ENCODE peak calls at places on chromosomes 6 and 20, in four cellular contexts. One of them, this sample, is unnamed.

GRCh38 chr6:29748391-29749352 is 25.4 kb downstream of the HLA-F start:
- DNase-seq in K562: peak
- DNase-seq in GM12878: no peak
- DNase-seq in HL-60: peak
- DNase-seq in this sample: peak

GRCh38 chr6:36121752-36122494 is 8.4 kb upstream of the MAPK13 start:
- DNase-seq in HL-60: no peak
- DNase-seq in K562: peak
- DNase-seq in GM12878: no peak
- DNase-seq in this sample: no peak

GRCh38 chr20:51116765-51117686 is 94.1 kb upstream of the KCNG1 start:
- DNase-seq in K562: no peak
- DNase-seq in GM12878: no peak
- DNase-seq in HL-60: no peak
- DNase-seq in this sample: no peak

GRCh38 chr6:134391221-134391620 is 73.3 kb upstream of the SGK1 start:
- DNase-seq in K562: no peak
- DNase-seq in HL-60: no peak
- DNase-seq in GM12878: no peak
- DNase-seq in this sample: no peak

GRCh38 chr6:131013495-131013894 is 49.5 kb downstream of the EPB41L2 start:
- DNase-seq in GM12878: no peak
- DNase-seq in HL-60: no peak
- DNase-seq in K562: no peak
- DNase-seq in this sample: no peak

GRCh38 chr6:46367365-46367764 is 123.9 kb downstream of the RCAN2 start:
- DNase-seq in GM12878: no peak
- DNase-seq in K562: no peak
- DNase-seq in HL-60: no peak
- DNase-seq in this sample: no peak

GRCh38 chr6:134813146-134813545 is 136.8 kb downstream of the ALDH8A1 start:
- DNase-seq in GM12878: no peak
- DNase-seq in K562: no peak
- DNase-seq in HL-60: no peak
- DNase-seq in this sample: no peak

GRCh38 chr6:152596706-152597105 is 40.5 kb downstream of the SYNE1 start:
- DNase-seq in HL-60: no peak
- DNase-seq in GM12878: no peak
- DNase-seq in K562: no peak
- DNase-seq in this sample: no peak

GRCh38 chr6:107064579-107065065 is 36.6 kb downstream of the MTRES1 start:
- DNase-seq in HL-60: peak
- DNase-seq in K562: peak
- DNase-seq in GM12878: no peak
- DNase-seq in this sample: no peak

GRCh38 chr6:151661928-151662327 is 145.6 kb upstream of the ESR1 start:
- DNase-seq in K562: peak
- DNase-seq in GM12878: no peak
- DNase-seq in HL-60: no peak
- DNase-seq in this sample: no peak

GRCh38 chr6:41159415-41160082 is 3.4 kb downstream of the TREM2 start:
- DNase-seq in GM12878: no peak
- DNase-seq in HL-60: no peak
- DNase-seq in K562: no peak
- DNase-seq in this sample: no peak

GRCh38 chr20:40029589-40029988 is 659.4 kb downstream of the MAFB start:
- DNase-seq in HL-60: no peak
- DNase-seq in GM12878: no peak
- DNase-seq in K562: no peak
- DNase-seq in this sample: no peak

GRCh38 chr6:126034671-126035070 is 48.3 kb downstream of the TRMT11 start:
- DNase-seq in GM12878: no peak
- DNase-seq in HL-60: no peak
- DNase-seq in K562: no peak
- DNase-seq in this sample: no peak

GRCh38 chr6:42569102-42570028 is 5.5 kb downstream of the UBR2 start:
- DNase-seq in K562: peak
- DNase-seq in GM12878: no peak
- DNase-seq in HL-60: peak
- DNase-seq in this sample: no peak

GRCh38 chr6:18391018-18391417 is 3.9 kb downstream of the RNF144B start:
- DNase-seq in K562: no peak
- DNase-seq in HL-60: peak
- DNase-seq in GM12878: no peak
- DNase-seq in this sample: no peak

GRCh38 chr20:36830791-36831691 is 44.9 kb upstream of the TLDC2 start:
- DNase-seq in K562: no peak
- DNase-seq in HL-60: no peak
- DNase-seq in GM12878: no peak
- DNase-seq in this sample: no peak

GRCh38 chr20:35845561-35845960 is 73.7 kb downstream of the PHF20 start:
- DNase-seq in GM12878: no peak
- DNase-seq in HL-60: no peak
- DNase-seq in K562: no peak
- DNase-seq in this sample: no peak

GRCh38 chr6:119442776-119443184 is 93.2 kb upstream of the MAN1A1 start:
- DNase-seq in GM12878: no peak
- DNase-seq in K562: no peak
- DNase-seq in HL-60: no peak
- DNase-seq in this sample: no peak

GRCh38 chr6:47169785-47170685 is 127.9 kb upstream of the ADGRF1 start:
- DNase-seq in HL-60: no peak
- DNase-seq in GM12878: no peak
- DNase-seq in K562: no peak
- DNase-seq in this sample: no peak

GRCh38 chr6:3328145-3328544 is 69.4 kb downstream of the PSMG4 start:
- DNase-seq in HL-60: no peak
- DNase-seq in K562: no peak
- DNase-seq in GM12878: no peak
- DNase-seq in this sample: no peak

GRCh38 chr6:21955196-21955595 is 341.6 kb downstream of the PRL start:
- DNase-seq in HL-60: no peak
- DNase-seq in K562: no peak
- DNase-seq in GM12878: no peak
- DNase-seq in this sample: no peak

GRCh38 chr6:141561154-141561553 is 571.6 kb upstream of the GJE1 start:
- DNase-seq in K562: no peak
- DNase-seq in GM12878: no peak
- DNase-seq in HL-60: no peak
- DNase-seq in this sample: no peak

GRCh38 chr6:10933126-10933525 is 46.3 kb downstream of the SYCP2L start:
- DNase-seq in HL-60: no peak
- DNase-seq in GM12878: no peak
- DNase-seq in K562: no peak
- DNase-seq in this sample: no peak
- TF ChIP-seq POLR2AphosphoS5 in HL-60: no peak
- TF ChIP-seq POLR2AphosphoS5 in GM12878: no peak
- TF ChIP-seq POLR2AphosphoS5 in K562: no peak
- TF ChIP-seq POLR2AphosphoS5 in this sample: no peak

GRCh38 chr20:64045346-64046011 is 4.0 kb downstream of the SOX18 start:
- DNase-seq in HL-60: no peak
- DNase-seq in GM12878: no peak
- DNase-seq in K562: no peak
- DNase-seq in this sample: no peak
- TF ChIP-seq SPI1 in HL-60: no peak
- TF ChIP-seq SPI1 in GM12878: no peak
- TF ChIP-seq SPI1 in K562: no peak
- TF ChIP-seq SPI1 in this sample: no peak

DNA sequence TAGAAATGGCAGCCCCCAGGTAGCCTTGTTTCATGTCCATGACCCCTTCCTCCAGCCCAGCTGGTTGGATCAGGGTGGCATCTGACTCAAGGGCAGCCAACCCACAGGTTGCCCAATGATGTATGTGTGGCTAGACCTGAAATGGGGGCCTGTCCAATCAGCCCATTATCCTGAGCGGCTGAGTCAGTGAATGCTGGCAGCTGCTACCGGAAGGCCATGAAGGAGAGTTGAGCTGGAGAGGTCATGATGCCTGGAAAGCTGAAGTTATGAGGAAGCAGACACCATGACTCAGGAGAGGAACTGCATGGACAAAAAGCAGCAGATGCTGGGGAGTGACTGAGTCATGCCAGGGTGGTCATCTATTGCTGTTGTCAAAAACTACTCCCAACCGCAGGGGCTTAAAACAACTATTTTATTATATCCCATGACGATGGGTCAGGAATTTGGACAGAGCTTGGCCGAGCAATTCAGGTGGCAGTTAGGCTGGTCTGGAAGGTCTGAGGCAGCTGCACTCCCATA is 67.3 kb downstream of the MDGA1 start:
- DNase-seq in HL-60: no peak
- DNase-seq in K562: peak
- DNase-seq in GM12878: no peak
- DNase-seq in this sample: no peak
- TF ChIP-seq POLR2AphosphoS5 in HL-60: no peak
- TF ChIP-seq POLR2AphosphoS5 in K562: no peak
- TF ChIP-seq POLR2AphosphoS5 in GM12878: no peak
- TF ChIP-seq POLR2AphosphoS5 in this sample: no peak

DNA sequence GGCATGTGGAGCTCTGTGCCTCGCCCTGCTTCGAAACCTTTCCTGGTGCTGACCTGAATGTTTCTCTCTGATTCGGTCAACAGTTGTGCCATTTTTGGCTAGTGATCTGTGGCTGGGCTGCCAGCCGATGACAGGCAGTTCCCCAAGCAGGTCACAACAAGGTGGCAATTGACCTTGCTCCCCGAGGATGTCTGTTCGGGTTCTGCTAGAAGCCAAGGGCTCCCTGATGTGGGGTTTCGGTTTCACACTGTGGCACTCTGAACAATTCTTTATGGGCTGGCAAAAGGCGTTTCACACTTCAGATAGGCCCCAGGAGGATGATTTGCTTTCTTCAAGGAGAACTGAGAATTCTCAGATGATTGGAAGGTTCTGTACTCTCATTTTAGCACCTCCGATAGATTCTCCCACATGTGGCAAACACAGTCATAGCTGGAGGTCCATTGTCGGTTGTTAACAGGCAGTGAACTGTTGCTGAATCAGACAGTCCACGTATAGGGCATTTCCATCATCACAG is 135.6 kb downstream of the SLC24A3 start:
- DNase-seq in K562: no peak
- DNase-seq in GM12878: peak
- DNase-seq in HL-60: no peak
- DNase-seq in this sample: no peak
- TF ChIP-seq SPI1 in K562: no peak
- TF ChIP-seq SPI1 in GM12878: peak
- TF ChIP-seq SPI1 in HL-60: no peak
- TF ChIP-seq SPI1 in this sample: peak

GRCh38 chr6:139588076-139588639 is 213.7 kb upstream of the CITED2 start:
- DNase-seq in GM12878: no peak
- DNase-seq in K562: peak
- DNase-seq in HL-60: no peak
- DNase-seq in this sample: no peak
- TF ChIP-seq POLR2AphosphoS5 in GM12878: no peak
- TF ChIP-seq POLR2AphosphoS5 in K562: no peak
- TF ChIP-seq POLR2AphosphoS5 in HL-60: no peak
- TF ChIP-seq POLR2AphosphoS5 in this sample: no peak

GRCh38 chr6:105795913-105796517 is 290.1 kb upstream of the PRDM1 start:
- DNase-seq in HL-60: no peak
- DNase-seq in GM12878: no peak
- DNase-seq in K562: no peak
- DNase-seq in this sample: no peak

GRCh38 chr6:105800398-105800797 is 285.7 kb upstream of the PRDM1 start:
- DNase-seq in GM12878: no peak
- DNase-seq in HL-60: no peak
- DNase-seq in K562: no peak
- DNase-seq in this sample: no peak

GRCh38 chr6:105797313-105797970 is 288.7 kb upstream of the PRDM1 start:
- DNase-seq in GM12878: no peak
- DNase-seq in HL-60: no peak
- DNase-seq in K562: no peak
- DNase-seq in this sample: no peak

GRCh38 chr6:105799051-105799450 is 287.1 kb upstream of the PRDM1 start:
- DNase-seq in GM12878: no peak
- DNase-seq in K562: no peak
- DNase-seq in HL-60: peak
- DNase-seq in this sample: no peak

DNA sequence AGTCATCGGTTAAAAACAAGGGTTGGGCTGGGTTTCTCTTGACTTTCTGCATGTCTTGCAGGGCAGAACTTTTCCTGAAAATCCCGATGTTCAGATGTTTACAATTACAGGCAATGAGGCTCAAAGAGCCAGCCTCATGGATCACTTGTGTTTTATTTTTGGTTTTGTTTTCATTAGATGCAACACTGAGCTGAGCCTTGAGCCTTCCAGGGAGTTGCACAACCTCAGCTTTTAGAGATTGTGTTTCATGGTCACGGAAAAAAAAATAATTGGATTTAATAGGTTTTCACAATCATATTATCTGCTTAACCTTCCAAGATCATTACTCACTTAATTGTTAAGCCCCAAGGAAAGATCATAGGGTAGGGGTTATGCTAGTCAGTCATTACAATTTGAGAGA is 288.1 kb upstream of the PRDM1 start:
- DNase-seq in HL-60: no peak
- DNase-seq in GM12878: no peak
- DNase-seq in K562: no peak
- DNase-seq in this sample: no peak
- TF ChIP-seq SPI1 in HL-60: no peak
- TF ChIP-seq SPI1 in GM12878: no peak
- TF ChIP-seq SPI1 in K562: no peak
- TF ChIP-seq SPI1 in this sample: no peak

DNA sequence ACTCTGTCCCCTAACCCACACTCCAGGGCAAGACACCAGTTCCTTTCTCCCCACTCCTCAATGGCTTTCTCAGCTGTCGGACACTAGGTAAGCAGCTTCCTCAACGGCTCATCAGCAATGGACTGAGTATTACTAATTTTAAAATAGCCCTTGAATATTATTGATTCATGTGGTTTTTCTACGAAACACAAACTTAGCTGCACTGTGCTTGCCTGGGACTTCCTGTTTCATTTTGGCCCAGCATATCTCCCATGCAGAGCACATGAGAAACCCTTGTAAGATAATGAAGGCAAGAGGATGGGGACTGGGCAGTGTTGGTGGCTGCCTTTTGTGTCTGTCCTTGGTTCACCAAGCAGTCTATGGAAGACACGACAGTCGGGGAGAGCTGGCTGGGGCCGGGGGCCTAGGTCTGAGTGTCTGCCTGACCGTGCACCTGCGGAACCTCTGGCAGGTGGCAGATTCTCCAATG is 48.9 kb downstream of the RNASET2 start:
- DNase-seq in HL-60: no peak
- DNase-seq in GM12878: peak
- DNase-seq in K562: peak
- DNase-seq in this sample: peak
- TF ChIP-seq POLR2AphosphoS5 in HL-60: no peak
- TF ChIP-seq POLR2AphosphoS5 in GM12878: no peak
- TF ChIP-seq POLR2AphosphoS5 in K562: no peak
- TF ChIP-seq POLR2AphosphoS5 in this sample: no peak